ENCODE peak calls at places on chromosome 11, in seven cellular contexts. A, V, D, M, G, Z and B are unnamed samples.

GRCh38 chr11:206516-207212 is 535 bp downstream of the BET1L start:
- DNase-seq in D (no peak), A (no peak), G (no peak), M (no peak), V (no peak), Z (peak), B (no peak)

GRCh38 chr11:77276271-77276670 is 25.2 kb downstream of the GDPD4 start:
- DNase-seq in A (no peak), Z (no peak), D (no peak), M (no peak), V (no peak), G (no peak), B (no peak)

GRCh38 chr11:19631657-19632325 is 80.8 kb upstream of the NAV2 start:
- DNase-seq in V (no peak), D (no peak), A (no peak), M (no peak), G (no peak), Z (no peak), B (no peak)

GRCh38 chr11:113242060-113242459 is 72.3 kb upstream of the TTC12 start:
- DNase-seq in M (no peak), Z (no peak), G (no peak), D (no peak), A (no peak), V (no peak), B (no peak)

GRCh38 chr11:11968511-11969280 is 39.7 kb downstream of the DKK3 start:
- DNase-seq in G (no peak), V (peak), A (no peak), D (no peak), Z (no peak), M (no peak), B (no peak)

GRCh38 chr11:19378814-19379213 is 138.1 kb upstream of the E2F8 start:
- DNase-seq in V (no peak), Z (no peak), G (no peak), M (no peak), A (no peak), D (no peak), B (no peak)

GRCh38 chr11:19577849-19578619 is 134.6 kb upstream of the NAV2 start:
- DNase-seq in V (no peak), G (no peak), Z (peak), M (no peak), A (no peak), D (no peak), B (no peak)

GRCh38 chr11:36352919-36353318 is 56.8 kb downstream of the PRR5L start:
- DNase-seq in Z (no peak), D (no peak), V (peak), M (no peak), A (no peak), G (no peak), B (no peak)

GRCh38 chr11:133907841-133908241 is 48.9 kb downstream of the IGSF9B start:
- DNase-seq in Z (no peak), D (no peak), A (no peak), M (no peak), G (no peak), V (no peak), B (peak)

GRCh38 chr11:133905677-133906156 is 51.1 kb downstream of the IGSF9B start:
- DNase-seq in M (no peak), V (no peak), Z (no peak), A (no peak), G (no peak), D (no peak), B (peak)

GRCh38 chr11:133906746-133907145 is 50.0 kb downstream of the IGSF9B start:
- DNase-seq in G (no peak), D (no peak), M (no peak), Z (no peak), A (no peak), V (no peak), B (no peak)

GRCh38 chr11:133906241-133906640 is 50.5 kb downstream of the IGSF9B start:
- DNase-seq in M (no peak), A (no peak), Z (no peak), V (no peak), G (no peak), D (no peak), B (peak)

DNA sequence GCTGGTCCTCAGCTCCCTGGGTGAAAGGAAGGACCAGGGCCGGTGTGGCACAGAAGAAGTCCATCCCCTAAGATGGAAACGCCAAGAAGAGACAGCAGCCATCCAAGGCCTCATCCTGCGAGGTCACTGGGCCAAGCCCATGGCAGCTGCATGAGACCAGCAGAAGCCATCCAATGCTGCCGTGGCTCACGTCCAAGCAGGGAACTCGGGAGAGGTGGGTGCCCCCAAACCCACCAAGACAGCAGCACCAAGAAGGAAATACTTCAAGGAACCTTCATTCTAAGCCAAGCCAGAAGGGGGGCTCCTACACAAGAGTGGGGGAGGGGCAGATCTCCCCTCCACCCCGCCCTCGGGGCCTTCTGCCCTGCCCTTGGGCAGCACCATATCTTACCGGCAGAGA is 49.6 kb downstream of the IGSF9B start:
- DNase-seq in A (no peak), M (no peak), D (no peak), Z (no peak), V (no peak), G (no peak), B (peak)
- TF ChIP-seq CTCF in A (no peak), M (no peak), D (no peak), Z (no peak), V (no peak), G (no peak), B (no peak)

GRCh38 chr11:45089845-45090499 is 56.5 kb upstream of the PRDM11 start:
- DNase-seq in A (no peak), V (no peak), Z (no peak), G (no peak), D (no peak), M (no peak), B (no peak)
- TF ChIP-seq CTCF in A (no peak), V (no peak), Z (peak), G (no peak), D (no peak), M (no peak), B (no peak)

DNA sequence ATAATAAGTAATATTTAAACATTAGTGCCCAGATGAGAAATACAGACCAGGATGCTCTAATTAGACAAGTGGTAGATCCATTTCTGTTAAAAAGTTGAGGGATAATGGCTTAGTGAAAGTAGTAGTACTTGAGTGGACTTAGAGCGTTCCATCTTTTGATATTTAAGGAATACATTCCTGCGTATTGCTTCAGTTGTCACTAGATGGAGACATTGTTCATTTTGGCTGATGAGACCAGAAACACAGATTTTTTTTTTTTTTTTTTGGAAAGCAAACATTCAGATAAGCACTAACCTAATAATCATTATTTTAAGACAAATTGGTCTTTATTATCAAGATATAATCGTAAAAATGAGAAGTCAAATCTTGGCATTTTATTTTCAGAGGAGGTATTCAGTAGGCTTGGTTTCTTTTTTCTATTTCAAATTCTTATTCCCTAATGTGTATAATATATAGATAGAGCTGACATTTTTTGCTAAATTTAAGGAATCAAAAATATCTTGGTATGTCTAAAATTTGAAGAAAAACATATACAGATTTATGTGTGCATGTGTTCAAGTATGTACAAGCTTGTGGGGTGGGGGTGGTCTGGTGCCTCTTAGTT is 92.9 kb downstream of the DYNC2H1 start:
- DNase-seq in A (no peak), M (no peak), G (no peak), V (no peak), Z (no peak), D (no peak), B (no peak)
- TF ChIP-seq CTCF in A (no peak), M (peak), G (peak), V (no peak), Z (peak), D (no peak), B (no peak)

GRCh38 chr11:32586576-32587190 is 3.1 kb downstream of the EIF3M start:
- DNase-seq in D (peak), Z (no peak), V (no peak), A (no peak), M (no peak), G (no peak), B (no peak)
- TF ChIP-seq CTCF in D (no peak), Z (no peak), V (no peak), A (no peak), M (peak), G (no peak), B (no peak)

DNA sequence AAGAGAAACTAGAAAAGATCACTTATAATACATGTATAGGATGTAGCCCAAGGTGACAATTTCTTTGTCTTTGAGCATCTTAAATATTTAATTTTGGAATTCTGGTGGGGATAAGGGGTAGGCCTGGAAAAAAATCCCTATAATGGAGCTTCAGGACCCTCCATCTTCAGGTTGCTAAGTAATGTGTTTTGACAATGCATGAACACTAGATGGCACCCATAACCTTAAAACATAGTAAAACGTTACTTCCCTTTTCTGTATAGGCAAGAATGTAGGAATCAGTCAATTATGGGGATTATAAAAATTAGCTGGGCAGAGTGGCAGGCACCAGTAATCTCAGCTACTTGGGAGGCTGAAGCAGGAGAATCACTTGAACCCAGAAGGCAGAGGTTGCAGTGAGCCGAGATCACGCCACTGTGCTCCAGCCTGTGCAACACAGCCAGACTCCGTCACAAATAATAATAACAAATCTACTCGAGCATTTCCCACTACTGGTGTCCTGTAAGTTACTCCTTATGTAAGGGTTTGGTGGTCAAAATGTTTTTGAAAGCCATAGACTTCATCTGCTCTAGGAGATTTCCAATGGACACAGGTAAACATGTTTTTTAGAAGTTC is 541.9 kb upstream of the CCDC90B start:
- DNase-seq in G (no peak), A (no peak), M (no peak), V (no peak), Z (no peak), D (no peak), B (no peak)
- TF ChIP-seq CTCF in G (peak), A (peak), M (peak), V (no peak), Z (peak), D (no peak), B (peak)

GRCh38 chr11:117818036-117818858 is 6.3 kb downstream of the FXYD2 start:
- DNase-seq in M (no peak), V (no peak), A (peak), Z (no peak), D (no peak), G (no peak), B (peak)

GRCh38 chr11:117820071-117820470 is 4.5 kb downstream of the FXYD2 start:
- DNase-seq in Z (peak), A (peak), D (no peak), G (no peak), V (no peak), M (no peak), B (no peak)

GRCh38 chr11:117820516-117820915 is 4.0 kb downstream of the FXYD2 start:
- DNase-seq in M (no peak), G (no peak), A (peak), D (no peak), V (no peak), Z (no peak), B (no peak)

GRCh38 chr11:117817213-117818035 is 7.1 kb downstream of the FXYD2 start:
- DNase-seq in V (peak), M (peak), A (peak), D (peak), Z (peak), G (peak), B (peak)

GRCh38 chr11:117819096-117820040 is 5.2 kb downstream of the FXYD2 start:
- DNase-seq in D (peak), G (peak), V (no peak), M (no peak), Z (peak), A (peak), B (peak)
- TF ChIP-seq CTCF in D (peak), G (peak), V (no peak), M (peak), Z (peak), A (peak), B (peak)

DNA sequence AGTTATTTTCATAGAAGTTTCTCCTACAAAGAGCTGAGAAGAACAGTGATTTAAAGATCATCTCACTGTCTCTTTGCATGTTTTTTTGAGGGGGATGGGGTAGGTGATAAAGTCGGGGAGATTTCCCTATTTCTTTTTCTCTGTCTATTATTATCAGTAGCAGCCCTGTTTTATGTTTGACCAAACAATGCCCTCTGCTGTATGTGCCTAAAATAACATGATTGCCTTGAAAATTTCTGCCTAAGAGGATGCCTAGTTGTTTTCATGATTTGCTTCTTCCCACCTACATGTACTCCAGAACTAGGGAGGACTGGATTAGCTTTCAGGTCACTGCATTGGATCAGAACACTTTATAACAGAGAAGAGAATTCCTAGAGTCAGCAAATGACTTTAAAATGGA is 1330.2 kb downstream of the LRRC4C start:
- DNase-seq in M (no peak), G (no peak), V (no peak), D (no peak), Z (no peak), A (no peak), B (no peak)
- TF ChIP-seq CTCF in M (peak), G (peak), V (no peak), D (no peak), Z (peak), A (peak), B (no peak)

GRCh38 chr11:133403900-133404299 is 128.4 kb downstream of the OPCML start:
- DNase-seq in M (no peak), V (no peak), A (no peak), D (no peak), G (no peak), Z (no peak), B (no peak)
- TF ChIP-seq CTCF in M (peak), V (no peak), A (no peak), D (no peak), G (no peak), Z (peak), B (peak)

DNA sequence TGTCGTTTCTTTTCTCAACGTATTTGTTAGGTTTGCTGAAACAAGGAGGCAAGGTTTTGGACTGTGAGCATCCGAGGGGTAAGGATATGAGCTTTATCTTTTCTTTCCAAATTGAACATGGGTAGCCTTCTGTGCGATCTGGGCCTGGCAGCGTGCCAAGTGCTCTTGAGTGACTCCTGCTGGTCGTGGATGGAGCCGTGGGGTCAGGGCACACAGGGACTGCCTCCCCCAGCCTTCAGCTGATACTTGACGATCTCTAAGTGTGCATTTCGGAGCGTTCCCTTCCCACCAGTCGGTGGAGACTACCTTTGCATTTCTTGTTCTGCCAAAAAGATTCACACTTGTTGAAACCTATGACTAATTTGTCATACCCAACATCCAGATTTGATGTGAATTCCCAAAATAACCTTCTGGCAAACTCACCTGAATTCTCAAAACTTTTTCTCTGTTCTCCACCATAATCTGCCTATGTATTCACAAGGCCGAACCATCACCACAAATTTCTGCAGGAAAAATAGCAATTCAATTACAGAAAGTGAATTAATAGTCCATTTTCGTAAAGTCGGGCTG is 40.2 kb upstream of the CLMP start:
- DNase-seq in M (no peak), A (peak), G (peak), D (peak), Z (peak), V (peak), B (no peak)
- TF ChIP-seq CTCF in M (no peak), A (no peak), G (peak), D (peak), Z (peak), V (no peak), B (peak)